ENCODE peak calls at places on chromosomes 11 and 22, in five cellular contexts. M, Z, S, E and K are unnamed samples.

GRCh38 chr11:58004664-58005063 is 19.0 kb upstream of the OR9Q1 start:
- DNase-seq in E (no peak), Z (no peak), S (no peak), M (no peak), K (no peak)

GRCh38 chr11:45354976-45355705 is 69.0 kb upstream of the SYT13 start:
- DNase-seq in S (peak; percentile 81), M (peak; percentile 93), E (peak; percentile 59), Z (peak; percentile 91), K (peak; percentile 89)

GRCh38 chr11:34632105-34632780 is 11.3 kb downstream of the EHF start:
- DNase-seq in S (no peak), E (no peak), M (no peak), Z (no peak), K (peak; percentile 21)

GRCh38 chr22:24768537-24769374 is 5.8 kb downstream of the PIWIL3 start:
- DNase-seq in E (peak; percentile 58), M (peak; percentile 60), Z (peak; percentile 76), S (peak; percentile 57), K (peak; percentile 38)

GRCh38 chr11:87028688-87029087 is 9.0 kb upstream of the TMEM135 start:
- DNase-seq in E (no peak), Z (no peak), M (no peak), S (no peak), K (no peak)

GRCh38 chr22:49587987-49588386 is 239.7 kb downstream of the BRD1 start:
- DNase-seq in Z (no peak), E (no peak), M (no peak), S (no peak), K (no peak)

GRCh38 chr22:48955351-48956311 is 872.0 kb downstream of the BRD1 start:
- DNase-seq in Z (peak; percentile 42), S (no peak), E (no peak), M (peak; percentile 14), K (no peak)

GRCh38 chr11:68013611-68014156 is 3.6 kb downstream of the ALDH3B1 start:
- DNase-seq in Z (no peak), E (peak; percentile 2), S (no peak), M (no peak), K (no peak)

GRCh38 chr11:120123946-120124345 is 14.0 kb downstream of the TRIM29 start:
- DNase-seq in Z (no peak), S (no peak), E (no peak), M (no peak), K (no peak)

GRCh38 chr22:27314276-27314807 is 487.2 kb downstream of the MN1 start:
- DNase-seq in Z (no peak), S (no peak), M (no peak), E (no peak), K (no peak)

GRCh38 chr11:32729976-32730375 is 64.5 kb downstream of the CCDC73 start:
- DNase-seq in E (no peak), M (no peak), S (no peak), Z (no peak), K (no peak)

GRCh38 chr11:117830674-117831351 is 6.3 kb upstream of the FXYD2 start:
- DNase-seq in E (no peak), M (peak; percentile 21), Z (peak; percentile 41), S (no peak), K (no peak)

GRCh38 chr11:63567044-63567840 is 4.1 kb upstream of the PLAAT2 start:
- DNase-seq in M (peak; percentile 42), Z (no peak), E (peak; percentile 76), S (peak; percentile 85), K (no peak)

GRCh38 chr11:11937957-11938356 is 70.5 kb downstream of the DKK3 start:
- DNase-seq in E (no peak), M (no peak), Z (no peak), S (no peak), K (no peak)

GRCh38 chr11:60085909-60086308 is 2.6 kb upstream of the MS4A2 start:
- DNase-seq in M (no peak), Z (no peak), S (no peak), E (no peak), K (no peak)

GRCh38 chr11:35260342-35260985 is 121.5 kb downstream of the CD44 start:
- DNase-seq in S (peak; percentile 94), E (no peak), M (no peak), Z (no peak), K (no peak)

GRCh38 chr22:37343863-37344734 is 61.8 kb downstream of the CYTH4 start:
- DNase-seq in E (no peak), S (no peak), M (no peak), Z (no peak), K (no peak)
- H2BK120ac ChIP-seq in E (no peak overlapping the region), S (no peak overlapping the region), M (no peak overlapping the region), Z (no peak overlapping the region), K (peak overlapping the region; percentile 8)

GRCh38 chr11:69799582-69799981 is 19.6 kb downstream of the FGF3 start:
- DNase-seq in M (peak; percentile 62), S (peak; percentile 36), Z (no peak), E (peak; percentile 30), K (no peak)

GRCh38 chr11:69796063-69796462 is 20.9 kb upstream of the FGF4 start:
- DNase-seq in Z (no peak), M (no peak), E (no peak), S (no peak), K (no peak)

GRCh38 chr11:69797737-69798528 is 21.3 kb downstream of the FGF3 start:
- DNase-seq in Z (no peak), S (no peak), E (no peak), M (no peak), K (no peak)

GRCh38 chr11:69799097-69799496 is 20.1 kb downstream of the FGF3 start:
- DNase-seq in S (no peak), E (no peak), M (no peak), Z (no peak), K (no peak)

GRCh38 chr11:69797156-69797555 is 22.0 kb upstream of the FGF4 start:
- DNase-seq in Z (no peak), M (no peak), S (no peak), E (no peak), K (no peak)
- H2BK12ac ChIP-seq in Z (no peak overlapping the region), M (no peak overlapping the region), S (no peak overlapping the region), E (no peak overlapping the region), K (peak overlapping the region; percentile 75)

DNA sequence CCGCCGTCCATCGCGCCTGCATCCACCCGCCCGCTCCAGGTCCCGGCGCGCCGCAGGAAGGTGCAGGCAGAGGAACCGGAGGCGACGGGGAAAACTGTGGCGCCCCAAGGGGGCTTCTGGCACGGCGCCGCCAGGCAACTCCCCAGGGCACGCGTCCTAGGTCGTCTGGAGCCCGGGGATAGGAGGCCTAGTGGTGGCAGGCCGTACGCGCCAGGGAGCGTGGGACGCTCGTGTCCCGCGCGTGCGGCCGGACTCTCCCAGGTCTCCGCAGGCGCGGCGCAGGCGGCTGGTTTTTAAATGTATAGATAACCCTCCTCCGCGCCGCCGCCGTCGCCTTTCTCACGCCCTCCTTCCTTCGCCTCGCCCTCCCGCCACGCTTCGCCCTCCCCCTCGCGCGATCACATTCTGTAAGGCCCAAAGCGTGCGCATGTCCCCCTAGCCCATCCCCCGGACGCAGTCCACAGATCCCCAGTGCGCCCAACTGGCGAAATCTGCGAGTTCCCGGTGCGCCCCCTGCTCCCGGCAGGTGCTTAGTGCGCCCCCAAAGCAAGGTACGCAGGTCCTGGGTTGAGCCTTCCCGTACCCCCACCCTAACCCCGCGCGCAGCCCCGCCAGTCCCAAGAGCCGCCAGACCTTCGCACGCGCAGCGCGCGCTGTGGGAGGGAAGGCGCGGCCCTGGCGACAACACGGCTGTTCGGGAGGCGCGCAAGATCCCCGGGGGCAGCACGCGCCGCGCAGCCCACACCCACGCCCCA is at the start of gene ASCL2:
- DNase-seq in S (no peak), Z (no peak), E (peak; percentile 89), M (peak; percentile 32), K (no peak)
- H2BK120ac ChIP-seq in S (no peak within 1 kb of the TSS), Z (no peak within 1 kb of the TSS), E (no peak within 1 kb of the TSS), M (no peak within 1 kb of the TSS), K (no peak within 1 kb of the TSS)

GRCh38 chr22:45312415-45312814 is 2.7 kb downstream of the FAM118A start:
- DNase-seq in E (peak; percentile 33), S (no peak), M (no peak), Z (no peak), K (no peak)
- H2BK12ac ChIP-seq in E (no peak overlapping the region), S (no peak overlapping the region), M (no peak overlapping the region), Z (no peak overlapping the region), K (no peak overlapping the region)